ENCODE peak calls at places on chromosomes 11 and 22, in ten cellular contexts. One of them, this sample, is unnamed.

GRCh38 chr22:40498454-40499186 is 128.2 kb downstream of the SGSM3 start:
- DNase-seq in NCI-H510A treated with DMSO at 0.1 percent for 48 hours: peak
- DNase-seq in GDM1: no peak
- DNase-seq in activated gamma-delta T cell treated with Interleukin-2 at 50 U/mL for 16 hours: no peak
- DNase-seq in AG08396: peak
- DNase-seq in NCI-H2171 treated with DMSO at 0.1 percent for 48 hours: no peak
- DNase-seq in bronchial epithelial cell: peak
- DNase-seq in GM20000: no peak
- DNase-seq in activated CD8-positive, alpha-beta memory T cell treated with anti-CD3 and anti-CD28 coated beads for 48 hours: no peak
- DNase-seq in stimulated activated CD8-positive, alpha-beta memory T cell treated with anti-CD3 and anti-CD28 coated beads, Interleukin-15, amount 100 ng/mL, for 1 hour: no peak
- DNase-seq in this sample: no peak

GRCh38 chr11:119460582-119460981 is 37.6 kb upstream of the THY1 start:
- DNase-seq in GDM1: no peak
- DNase-seq in stimulated activated CD8-positive, alpha-beta memory T cell treated with anti-CD3 and anti-CD28 coated beads, Interleukin-15, amount 100 ng/mL, for 1 hour: no peak
- DNase-seq in activated CD8-positive, alpha-beta memory T cell treated with anti-CD3 and anti-CD28 coated beads for 48 hours: no peak
- DNase-seq in NCI-H510A treated with DMSO at 0.1 percent for 48 hours: no peak
- DNase-seq in bronchial epithelial cell: no peak
- DNase-seq in GM20000: no peak
- DNase-seq in NCI-H2171 treated with DMSO at 0.1 percent for 48 hours: no peak
- DNase-seq in AG08396: peak
- DNase-seq in activated gamma-delta T cell treated with Interleukin-2 at 50 U/mL for 16 hours: no peak
- DNase-seq in this sample: no peak

GRCh38 chr11:64801591-64802369 is 1.2 kb downstream of the MAP4K2 start:
- DNase-seq in activated CD8-positive, alpha-beta memory T cell treated with anti-CD3 and anti-CD28 coated beads for 48 hours: no peak
- DNase-seq in AG08396: no peak
- DNase-seq in activated gamma-delta T cell treated with Interleukin-2 at 50 U/mL for 16 hours: no peak
- DNase-seq in stimulated activated CD8-positive, alpha-beta memory T cell treated with anti-CD3 and anti-CD28 coated beads, Interleukin-15, amount 100 ng/mL, for 1 hour: no peak
- DNase-seq in GDM1: peak
- DNase-seq in GM20000: no peak
- DNase-seq in NCI-H510A treated with DMSO at 0.1 percent for 48 hours: no peak
- DNase-seq in NCI-H2171 treated with DMSO at 0.1 percent for 48 hours: no peak
- DNase-seq in bronchial epithelial cell: no peak
- DNase-seq in this sample: no peak

GRCh38 chr22:30671071-30671470 is 3.4 kb upstream of the DUSP18 start:
- DNase-seq in bronchial epithelial cell: no peak
- DNase-seq in NCI-H510A treated with DMSO at 0.1 percent for 48 hours: no peak
- DNase-seq in activated CD8-positive, alpha-beta memory T cell treated with anti-CD3 and anti-CD28 coated beads for 48 hours: no peak
- DNase-seq in AG08396: no peak
- DNase-seq in activated gamma-delta T cell treated with Interleukin-2 at 50 U/mL for 16 hours: no peak
- DNase-seq in GDM1: no peak
- DNase-seq in NCI-H2171 treated with DMSO at 0.1 percent for 48 hours: no peak
- DNase-seq in GM20000: no peak
- DNase-seq in stimulated activated CD8-positive, alpha-beta memory T cell treated with anti-CD3 and anti-CD28 coated beads, Interleukin-15, amount 100 ng/mL, for 1 hour: no peak
- DNase-seq in this sample: no peak

GRCh38 chr11:57805780-57806179 is 44.2 kb downstream of the CTNND1 start:
- DNase-seq in stimulated activated CD8-positive, alpha-beta memory T cell treated with anti-CD3 and anti-CD28 coated beads, Interleukin-15, amount 100 ng/mL, for 1 hour: no peak
- DNase-seq in activated gamma-delta T cell treated with Interleukin-2 at 50 U/mL for 16 hours: no peak
- DNase-seq in AG08396: no peak
- DNase-seq in bronchial epithelial cell: no peak
- DNase-seq in GM20000: no peak
- DNase-seq in GDM1: no peak
- DNase-seq in NCI-H2171 treated with DMSO at 0.1 percent for 48 hours: no peak
- DNase-seq in activated CD8-positive, alpha-beta memory T cell treated with anti-CD3 and anti-CD28 coated beads for 48 hours: no peak
- DNase-seq in NCI-H510A treated with DMSO at 0.1 percent for 48 hours: no peak
- DNase-seq in this sample: no peak

GRCh38 chr22:43179151-43179910 is 7.6 kb downstream of the TTLL12 start:
- DNase-seq in NCI-H2171 treated with DMSO at 0.1 percent for 48 hours: no peak
- DNase-seq in activated CD8-positive, alpha-beta memory T cell treated with anti-CD3 and anti-CD28 coated beads for 48 hours: no peak
- DNase-seq in bronchial epithelial cell: no peak
- DNase-seq in GM20000: no peak
- DNase-seq in AG08396: no peak
- DNase-seq in stimulated activated CD8-positive, alpha-beta memory T cell treated with anti-CD3 and anti-CD28 coated beads, Interleukin-15, amount 100 ng/mL, for 1 hour: no peak
- DNase-seq in GDM1: no peak
- DNase-seq in activated gamma-delta T cell treated with Interleukin-2 at 50 U/mL for 16 hours: no peak
- DNase-seq in NCI-H510A treated with DMSO at 0.1 percent for 48 hours: no peak
- DNase-seq in this sample: no peak

GRCh38 chr11:38476808-38477565 is 1879.0 kb upstream of the RAG2 start:
- DNase-seq in activated gamma-delta T cell treated with Interleukin-2 at 50 U/mL for 16 hours: no peak
- DNase-seq in stimulated activated CD8-positive, alpha-beta memory T cell treated with anti-CD3 and anti-CD28 coated beads, Interleukin-15, amount 100 ng/mL, for 1 hour: no peak
- DNase-seq in GM20000: no peak
- DNase-seq in bronchial epithelial cell: peak
- DNase-seq in AG08396: no peak
- DNase-seq in NCI-H2171 treated with DMSO at 0.1 percent for 48 hours: no peak
- DNase-seq in GDM1: no peak
- DNase-seq in activated CD8-positive, alpha-beta memory T cell treated with anti-CD3 and anti-CD28 coated beads for 48 hours: no peak
- DNase-seq in NCI-H510A treated with DMSO at 0.1 percent for 48 hours: no peak
- DNase-seq in this sample: no peak

GRCh38 chr11:2767751-2768150 is 68.0 kb upstream of the KCNQ1OT1 start:
- DNase-seq in bronchial epithelial cell: no peak
- DNase-seq in GM20000: no peak
- DNase-seq in AG08396: no peak
- DNase-seq in activated gamma-delta T cell treated with Interleukin-2 at 50 U/mL for 16 hours: no peak
- DNase-seq in NCI-H510A treated with DMSO at 0.1 percent for 48 hours: no peak
- DNase-seq in NCI-H2171 treated with DMSO at 0.1 percent for 48 hours: no peak
- DNase-seq in activated CD8-positive, alpha-beta memory T cell treated with anti-CD3 and anti-CD28 coated beads for 48 hours: no peak
- DNase-seq in stimulated activated CD8-positive, alpha-beta memory T cell treated with anti-CD3 and anti-CD28 coated beads, Interleukin-15, amount 100 ng/mL, for 1 hour: no peak
- DNase-seq in GDM1: no peak
- DNase-seq in this sample: no peak

This sample was measured in esophagus squamous epithelium.